ENCODE peak calls at places on chromosome 9, in five cellular contexts. E is thyroid gland, Z is PC-9, R is heart right ventricle, A is mucosa of descending colon. G is an unnamed sample. For H3K36me3, the result is how much of the 10 kb centered on the place peaks cover.

GRCh38 chr9:86516564-86516963 is 162.4 kb upstream of the TUT7 start:
- DNase-seq in Z (no peak), E (no peak), A (no peak), R (no peak), G (peak)

GRCh38 chr9:120538339-120538738 is 41.6 kb downstream of the CDK5RAP2 start:
- DNase-seq in E (no peak), A (no peak), R (no peak), Z (no peak), G (no peak)

GRCh38 chr9:107260437-107261081 is 22.5 kb upstream of the RAD23B start:
- DNase-seq in A (no peak), Z (no peak), E (no peak), R (no peak), G (no peak)

GRCh38 chr9:27487128-27487527 is 37.0 kb upstream of the IFNK start:
- DNase-seq in R (no peak), Z (no peak), E (no peak), A (no peak), G (no peak)

GRCh38 chr9:136370037-136370436 is 3.4 kb downstream of the CARD9 start:
- DNase-seq in A (no peak), Z (no peak), E (no peak), R (no peak), G (no peak)

GRCh38 chr9:88925471-88925870 is 65.8 kb upstream of the S1PR3 start:
- DNase-seq in A (no peak), E (no peak), Z (no peak), R (no peak), G (no peak)

GRCh38 chr9:95083086-95083768 is 234.3 kb downstream of the FANCC start:
- DNase-seq in E (no peak), A (no peak), R (no peak), Z (no peak), G (no peak)

GRCh38 chr9:113538131-113538530 is 74.6 kb downstream of the RGS3 start:
- DNase-seq in E (no peak), Z (no peak), R (no peak), A (no peak), G (no peak)

GRCh38 chr9:87751869-87752268 is 25.9 kb downstream of the CTSL start:
- DNase-seq in A (no peak), Z (no peak), E (no peak), R (no peak), G (no peak)

GRCh38 chr9:108484468-108484867 is 371.3 kb downstream of the ACTL7B start:
- DNase-seq in R (no peak), Z (no peak), A (no peak), E (no peak), G (no peak)

GRCh38 chr9:115138151-115138550 is 20.2 kb upstream of the TNC start:
- DNase-seq in A (no peak), E (no peak), R (no peak), Z (no peak), G (no peak)

GRCh38 chr9:136473354-136473721 is 9.5 kb downstream of the SEC16A start:
- DNase-seq in R (no peak), A (no peak), Z (no peak), E (no peak), G (no peak)

DNA sequence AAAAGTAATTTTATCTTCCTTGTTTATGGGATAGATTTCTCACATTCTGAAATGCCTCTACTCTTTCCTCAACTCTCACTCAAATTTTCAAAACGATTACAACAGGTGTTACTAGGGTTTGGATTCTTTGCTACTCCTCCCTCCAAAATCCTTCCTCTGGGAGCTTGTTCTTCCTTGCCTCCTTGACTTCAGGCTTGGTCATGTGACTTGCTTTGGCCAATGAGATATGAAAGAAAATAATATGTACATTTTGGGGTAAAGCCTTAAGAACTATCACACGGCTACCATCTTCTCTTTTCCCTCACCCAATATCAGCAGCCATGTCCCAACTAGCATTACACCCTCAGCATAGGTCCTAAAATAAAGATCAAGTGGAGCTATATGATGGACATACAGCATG is 28.8 kb upstream of the SLC1A1 start:
- DNase-seq in A (no peak), E (no peak), R (no peak), Z (no peak), G (no peak)
- H3K36me3 ChIP-seq in A (under half), E (under half), R (under half), Z (under half), G (under half)

DNA sequence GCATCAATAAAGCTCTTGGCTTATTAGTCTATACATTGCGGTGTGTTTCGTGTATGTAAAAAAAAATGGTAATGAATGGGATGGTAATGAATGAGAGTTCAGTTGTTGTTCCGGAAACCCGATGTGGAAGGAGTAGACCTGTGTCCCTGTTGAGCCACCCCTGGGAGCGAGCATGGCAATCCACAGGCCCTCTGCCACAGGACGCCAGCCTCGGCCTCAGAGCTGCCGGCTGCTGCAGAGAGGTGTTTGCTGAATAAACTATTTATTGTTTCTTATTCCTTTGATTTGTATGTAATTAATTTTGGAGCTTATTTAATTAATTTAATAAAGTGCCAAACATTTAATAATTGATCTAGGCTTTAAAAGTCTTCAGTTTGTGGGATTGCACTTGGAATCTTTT is 15.5 kb downstream of the ARPC5L start:
- DNase-seq in E (no peak), A (no peak), Z (no peak), R (no peak), G (no peak)
- H3K36me3 ChIP-seq in E (half or more), A (under half), Z (under half), R (half or more), G (under half)

GRCh38 chr9:121773286-121773953 is 122.0 kb downstream of the DAB2IP start:
- DNase-seq in Z (no peak), A (peak), E (no peak), R (no peak), G (no peak)
- H3K36me3 ChIP-seq in Z (under half), A (under half), E (half or more), R (half or more), G (under half)

GRCh38 chr9:37778534-37778933 is 6.3 kb downstream of the EXOSC3 start:
- DNase-seq in A (no peak), E (no peak), Z (no peak), R (no peak), G (no peak)
- H3K36me3 ChIP-seq in A (under half), E (under half), Z (under half), R (half or more), G (under half)

GRCh38 chr9:129138476-129139232 is 27.4 kb downstream of the PTPA start:
- DNase-seq in A (peak), R (peak), E (peak), Z (no peak), G (peak)
- H3K36me3 ChIP-seq in A (under half), R (under half), E (under half), Z (under half), G (under half)

GRCh38 chr9:34252670-34253459 is 74.0 kb downstream of the UBAP1 start:
- DNase-seq in E (peak), A (no peak), R (peak), Z (peak), G (peak)
- H3K36me3 ChIP-seq in E (under half), A (under half), R (under half), Z (under half), G (under half)

GRCh38 chr9:71709384-71709783 is 58.9 kb downstream of the CEMIP2 start:
- DNase-seq in E (no peak), A (no peak), Z (no peak), R (no peak), G (no peak)
- H3K36me3 ChIP-seq in E (under half), A (under half), Z (under half), R (half or more), G (under half)

DNA sequence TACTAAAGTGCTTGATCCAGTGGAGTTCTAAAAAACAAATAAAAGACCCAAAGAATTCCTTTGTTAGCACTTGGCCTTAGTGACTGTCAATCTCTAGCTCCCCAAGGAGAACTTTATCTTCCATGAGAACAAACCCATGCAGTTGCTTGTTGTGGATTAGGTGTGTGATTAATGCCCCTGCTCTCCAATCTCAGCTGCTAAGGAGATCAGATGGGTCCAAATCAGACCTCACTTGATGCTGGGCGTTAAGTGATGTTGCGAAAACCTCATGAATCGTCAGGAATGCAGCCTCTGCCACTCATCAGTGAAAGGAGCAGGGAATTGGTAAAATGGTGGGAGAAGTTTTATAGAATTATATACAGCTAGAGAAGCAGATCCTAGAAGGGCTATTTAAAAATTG is 133.7 kb downstream of the DMAC1 start:
- DNase-seq in R (no peak), Z (no peak), E (no peak), A (no peak), G (no peak)
- H3K36me3 ChIP-seq in R (under half), Z (under half), E (under half), A (under half), G (under half)

GRCh38 chr9:37966443-37967271 is 62.7 kb upstream of the SLC25A51 start:
- DNase-seq in A (peak), R (no peak), E (no peak), Z (no peak), G (no peak)
- H3K36me3 ChIP-seq in A (under half), R (under half), E (under half), Z (under half), G (under half)

G was measured in pancreas.